ENCODE peak calls at places on chromosome 20, in five cellular contexts. S is pancreas; G is brain microvascular endothelial cell; Z is CD4-positive, alpha-beta memory T cell; C is heart right ventricle. H is an unnamed sample.

GRCh38 chr20:2261105-2261504 is 34.7 kb upstream of the TGM3 start:
- DNase-seq in S (no peak), G (no peak), Z (no peak), C (no peak), H (no peak)

GRCh38 chr20:31856516-31856915 is 11.1 kb upstream of the FOXS1 start:
- DNase-seq in S (no peak), G (no peak), Z (no peak), C (no peak), H (no peak)

GRCh38 chr20:58011947-58012610 is 216.4 kb downstream of the ANKRD60 start:
- DNase-seq in S (no peak), G (no peak), Z (no peak), C (no peak), H (no peak)

GRCh38 chr20:38723069-38723981 is 961 bp upstream of the SLC32A1 start:
- DNase-seq in S (no peak), G (no peak), Z (no peak), C (no peak), H (no peak)

GRCh38 chr20:35001596-35002362 is 46.1 kb downstream of the MYH7B start:
- DNase-seq in S (peak), G (no peak), Z (no peak), C (no peak), H (no peak)

GRCh38 chr20:13119583-13119982 is 101.5 kb upstream of the ISM1 start:
- DNase-seq in S (no peak), G (peak), Z (peak), C (no peak), H (peak)

GRCh38 chr20:14445310-14445709 is 107.9 kb upstream of the FLRT3 start:
- DNase-seq in S (no peak), G (peak), Z (no peak), C (no peak), H (no peak)

GRCh38 chr20:38043512-38044300 is 10.2 kb downstream of the RPRD1B start:
- DNase-seq in S (no peak), G (peak), Z (no peak), C (no peak), H (no peak)

GRCh38 chr20:796916-797315 is 28.6 kb upstream of the SLC52A3 start:
- DNase-seq in S (no peak), G (no peak), Z (no peak), C (no peak), H (no peak)

GRCh38 chr20:56827763-56828162 is 198.7 kb downstream of the TFAP2C start:
- DNase-seq in S (no peak), G (no peak), Z (no peak), C (no peak), H (no peak)

GRCh38 chr20:41003143-41003932 is 25.3 kb upstream of the TOP1 start:
- DNase-seq in S (no peak), G (peak), Z (peak), C (peak), H (peak)

GRCh38 chr20:23273776-23274175 is 76.8 kb upstream of the NXT1 start:
- DNase-seq in S (no peak), G (no peak), Z (no peak), C (no peak), H (no peak)

GRCh38 chr20:53859684-53860083 is 210.7 kb downstream of the BCAS1 start:
- DNase-seq in S (no peak), G (no peak), Z (no peak), C (peak), H (no peak)

GRCh38 chr20:18477821-18478220 is 10.6 kb downstream of the POLR3F start:
- DNase-seq in S (no peak), G (no peak), Z (no peak), C (no peak), H (no peak)

GRCh38 chr20:40442181-40442963 is 246.7 kb downstream of the MAFB start:
- DNase-seq in S (no peak), G (peak), Z (no peak), C (no peak), H (no peak)

DNA sequence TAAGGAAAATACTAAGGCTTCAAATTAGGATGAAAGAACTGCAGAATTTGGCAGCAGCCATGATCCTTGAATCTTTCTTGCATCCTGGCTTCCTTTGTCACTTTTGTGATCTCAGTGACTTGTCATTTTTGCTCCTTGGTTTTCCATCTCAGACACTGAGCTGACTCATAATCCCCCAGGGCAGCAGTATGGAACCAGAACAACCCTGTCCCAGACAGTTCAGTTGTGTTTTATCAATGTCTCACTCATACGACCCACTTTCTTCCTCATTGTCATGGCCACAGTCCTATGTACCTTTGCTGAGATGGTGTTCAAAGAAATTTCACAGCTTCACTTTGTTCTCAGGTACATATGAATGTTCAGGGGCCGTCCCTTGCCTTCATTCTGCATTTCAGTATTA is 488.5 kb upstream of the BTBD3 start:
- DNase-seq in S (no peak), G (peak), Z (no peak), C (no peak), H (no peak)
- H3K4me3 ChIP-seq in S (no peak), G (no peak), Z (no peak), C (no peak), H (no peak)

GRCh38 chr20:11917663-11918062 is at the start of gene BTBD3:
- DNase-seq in S (peak), G (peak), Z (no peak), C (peak), H (no peak)
- H3K4me3 ChIP-seq in S (peak), G (no peak), Z (no peak), C (peak), H (no peak)

GRCh38 chr20:63486300-63486855 is 12.5 kb downstream of the EEF1A2 start:
- DNase-seq in S (peak), G (no peak), Z (no peak), C (no peak), H (no peak)

GRCh38 chr20:63487116-63487764 is 11.6 kb downstream of the EEF1A2 start:
- DNase-seq in S (peak), G (no peak), Z (no peak), C (no peak), H (no peak)

GRCh38 chr20:63488331-63489251 is 10.3 kb downstream of the EEF1A2 start:
- DNase-seq in S (peak), G (no peak), Z (no peak), C (peak), H (no peak)

GRCh38 chr20:63490416-63490815 is 8.5 kb downstream of the EEF1A2 start:
- DNase-seq in S (peak), G (no peak), Z (no peak), C (peak), H (no peak)

GRCh38 chr20:63487781-63488241 is 11.1 kb downstream of the EEF1A2 start:
- DNase-seq in S (peak), G (no peak), Z (no peak), C (no peak), H (no peak)
- H3K4me3 ChIP-seq in S (no peak), G (no peak), Z (no peak), C (no peak), H (no peak)

DNA sequence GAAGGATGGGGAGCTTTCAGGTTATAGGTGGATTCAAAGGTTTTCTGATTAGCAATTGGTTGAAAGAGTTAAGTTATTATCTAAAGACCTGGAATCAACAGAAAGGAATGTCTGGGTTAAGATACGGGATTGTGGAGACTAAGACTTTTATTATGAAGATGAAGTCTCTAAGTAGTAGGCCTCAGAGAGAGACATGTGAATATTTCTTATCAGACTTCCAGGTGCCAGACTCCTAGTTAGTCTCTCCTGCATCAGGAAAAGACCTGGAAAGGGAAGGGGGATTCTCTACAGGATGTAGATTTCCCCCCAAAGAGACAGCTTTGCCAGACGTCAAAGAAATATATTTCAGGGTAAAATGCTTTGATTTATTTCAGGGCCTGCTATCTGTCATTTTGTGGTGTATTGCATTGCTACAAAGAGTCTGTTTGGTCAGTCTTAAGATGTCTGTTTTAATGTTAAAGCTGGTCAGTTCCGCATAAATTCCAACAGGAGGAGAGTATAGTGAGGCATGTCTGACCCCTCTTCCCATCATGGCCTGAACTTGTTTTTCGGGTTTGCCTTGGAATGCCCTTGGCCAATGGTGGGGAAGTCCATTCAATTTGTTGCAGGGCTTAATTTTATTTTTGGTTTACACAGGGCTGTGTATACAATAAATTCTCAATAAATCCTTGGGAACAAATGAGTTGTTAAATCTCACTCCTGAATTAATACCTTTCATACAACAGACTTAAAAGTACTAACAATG is 103.4 kb upstream of the RALGAPA2 start:
- DNase-seq in S (no peak), G (no peak), Z (no peak), C (no peak), H (no peak)
- H3K4me3 ChIP-seq in S (no peak), G (no peak), Z (no peak), C (no peak), H (no peak)

DNA sequence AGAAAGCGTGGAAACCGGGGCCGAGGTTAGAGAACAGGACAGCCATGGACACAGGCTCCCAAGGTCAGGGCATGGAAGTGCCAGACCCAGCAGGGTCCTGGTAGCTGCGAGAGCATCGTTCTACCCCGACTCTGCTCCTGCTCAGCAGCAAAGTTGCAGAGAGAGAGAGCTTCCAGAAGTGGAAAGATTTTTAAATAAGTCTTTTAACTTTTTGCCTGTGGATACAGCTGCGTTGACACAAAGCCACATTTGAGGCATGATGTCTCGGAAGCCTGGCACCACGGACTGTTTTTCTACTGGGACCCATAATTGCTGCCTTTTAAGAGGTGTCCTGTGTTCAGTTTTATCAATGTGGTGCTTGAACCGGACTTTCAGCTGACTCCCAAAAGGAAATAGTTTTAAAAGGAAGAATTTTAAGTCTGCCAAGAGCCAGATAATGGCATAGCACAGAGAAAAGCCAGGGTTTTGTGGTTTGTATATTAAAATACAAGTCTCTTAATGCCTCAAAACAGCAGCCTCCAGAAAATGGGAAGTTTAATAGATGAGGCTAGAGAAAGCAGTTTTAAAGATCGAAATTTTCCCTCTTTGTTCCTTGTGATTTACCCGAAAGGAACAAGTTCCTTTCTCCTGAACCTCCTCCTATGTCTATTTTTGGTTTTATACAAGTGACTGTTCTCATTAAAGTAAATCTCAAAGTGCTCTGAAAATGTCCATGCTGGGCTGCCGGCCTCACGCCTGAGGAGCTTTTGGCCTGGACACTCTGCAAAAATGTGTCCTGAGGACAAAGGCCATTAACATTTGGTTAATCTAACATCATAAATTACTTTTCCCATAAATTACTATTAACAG is 91.5 kb downstream of the RIN2 start:
- DNase-seq in S (no peak), G (no peak), Z (no peak), C (no peak), H (no peak)
- H3K4me3 ChIP-seq in S (no peak), G (no peak), Z (no peak), C (peak), H (no peak)

GRCh38 chr20:33401922-33402369 is 627 bp upstream of the CDK5RAP1 start:
- DNase-seq in S (no peak), G (no peak), Z (no peak), C (no peak), H (no peak)
- H3K4me3 ChIP-seq in S (peak), G (peak), Z (peak), C (peak), H (peak)

GRCh38 chr20:50345712-50346371 is 155.2 kb downstream of the CEBPB start:
- DNase-seq in S (no peak), G (no peak), Z (no peak), C (no peak), H (no peak)
- H3K4me3 ChIP-seq in S (no peak), G (no peak), Z (no peak), C (no peak), H (no peak)